ENCODE peak calls at places on chromosomes 3 and 15, in seven cellular contexts. One of them, this sample, is unnamed.

GRCh38 chr3:28317438-28318022 is 31.0 kb upstream of the ZCWPW2 start:
- DNase-seq in GM12878: no peak
- DNase-seq in HCT116: peak; percentile 28
- DNase-seq in WTC11: no peak
- DNase-seq in H1: no peak
- DNase-seq in HepG2: peak; percentile 57
- DNase-seq in K562: peak; percentile 48
- DNase-seq in this sample: peak; percentile 60

GRCh38 chr3:124201786-124202185 is 209.9 kb upstream of the ROPN1 start:
- DNase-seq in GM12878: no peak
- DNase-seq in HCT116: no peak
- DNase-seq in WTC11: no peak
- DNase-seq in H1: no peak
- DNase-seq in HepG2: no peak
- DNase-seq in K562: no peak
- DNase-seq in this sample: no peak

GRCh38 chr15:89430530-89431341 is 65.6 kb downstream of the RHCG start:
- DNase-seq in GM12878: peak; percentile 31
- DNase-seq in HCT116: peak; percentile 57
- DNase-seq in WTC11: peak; percentile 96
- DNase-seq in H1: no peak
- DNase-seq in HepG2: peak; percentile 49
- DNase-seq in K562: peak; percentile 92
- DNase-seq in this sample: peak; percentile 96

GRCh38 chr15:75348034-75348562 is 1.3 kb downstream of the NEIL1 start:
- DNase-seq in GM12878: no peak
- DNase-seq in HCT116: no peak
- DNase-seq in WTC11: no peak
- DNase-seq in H1: no peak
- DNase-seq in HepG2: no peak
- DNase-seq in K562: peak; percentile 69
- DNase-seq in this sample: peak; percentile 37

GRCh38 chr15:53072077-53072476 is 281.9 kb upstream of the ONECUT1 start:
- DNase-seq in GM12878: no peak
- DNase-seq in HCT116: peak; percentile 18
- DNase-seq in WTC11: peak; percentile 86
- DNase-seq in H1: peak; percentile 77
- DNase-seq in HepG2: peak; percentile 35
- DNase-seq in K562: no peak
- DNase-seq in this sample: peak; percentile 28

GRCh38 chr15:95590533-95591044 is 739.9 kb upstream of the NR2F2 start:
- DNase-seq in GM12878: no peak
- DNase-seq in HCT116: no peak
- DNase-seq in WTC11: no peak
- DNase-seq in H1: no peak
- DNase-seq in HepG2: no peak
- DNase-seq in K562: no peak
- DNase-seq in this sample: no peak

GRCh38 chr3:30539772-30540171 is 66.6 kb upstream of the TGFBR2 start:
- DNase-seq in GM12878: no peak
- DNase-seq in HCT116: no peak
- DNase-seq in WTC11: no peak
- DNase-seq in H1: no peak
- DNase-seq in HepG2: no peak
- DNase-seq in K562: no peak
- DNase-seq in this sample: no peak

GRCh38 chr3:76668653-76669052 is 371.2 kb upstream of the ROBO2 start:
- DNase-seq in GM12878: no peak
- DNase-seq in HCT116: no peak
- DNase-seq in WTC11: no peak
- DNase-seq in H1: no peak
- DNase-seq in HepG2: no peak
- DNase-seq in K562: no peak
- DNase-seq in this sample: no peak

GRCh38 chr15:88613074-88613944 is 7.8 kb upstream of the AEN start:
- DNase-seq in GM12878: no peak
- DNase-seq in HCT116: no peak
- DNase-seq in WTC11: peak; percentile 77
- DNase-seq in H1: peak; percentile 70
- DNase-seq in HepG2: no peak
- DNase-seq in K562: no peak
- DNase-seq in this sample: no peak

GRCh38 chr3:102530443-102531195 is 95.8 kb downstream of the ZPLD1 start:
- DNase-seq in GM12878: no peak
- DNase-seq in HCT116: no peak
- DNase-seq in WTC11: no peak
- DNase-seq in H1: no peak
- DNase-seq in HepG2: no peak
- DNase-seq in K562: no peak
- DNase-seq in this sample: no peak

GRCh38 chr15:75561888-75562287 is 17.2 kb downstream of the PTPN9 start:
- DNase-seq in GM12878: no peak
- DNase-seq in HCT116: no peak
- DNase-seq in WTC11: no peak
- DNase-seq in H1: no peak
- DNase-seq in HepG2: no peak
- DNase-seq in K562: no peak
- DNase-seq in this sample: no peak

GRCh38 chr3:26621891-26622633 is 510 bp upstream of the LRRC3B start:
- DNase-seq in GM12878: no peak
- DNase-seq in HCT116: no peak
- DNase-seq in WTC11: no peak
- DNase-seq in H1: no peak
- DNase-seq in HepG2: no peak
- DNase-seq in K562: no peak
- DNase-seq in this sample: no peak

GRCh38 chr3:39150803-39151631 is 2.4 kb downstream of the CSRNP1 start:
- DNase-seq in GM12878: no peak
- DNase-seq in HCT116: no peak
- DNase-seq in WTC11: peak; percentile 71
- DNase-seq in H1: no peak
- DNase-seq in HepG2: peak; percentile 33
- DNase-seq in K562: peak; percentile 62
- DNase-seq in this sample: no peak

GRCh38 chr3:1179116-1179515 is 86.3 kb downstream of the CNTN6 start:
- DNase-seq in GM12878: no peak
- DNase-seq in HCT116: no peak
- DNase-seq in WTC11: no peak
- DNase-seq in H1: no peak
- DNase-seq in HepG2: no peak
- DNase-seq in K562: no peak
- DNase-seq in this sample: no peak

DNA sequence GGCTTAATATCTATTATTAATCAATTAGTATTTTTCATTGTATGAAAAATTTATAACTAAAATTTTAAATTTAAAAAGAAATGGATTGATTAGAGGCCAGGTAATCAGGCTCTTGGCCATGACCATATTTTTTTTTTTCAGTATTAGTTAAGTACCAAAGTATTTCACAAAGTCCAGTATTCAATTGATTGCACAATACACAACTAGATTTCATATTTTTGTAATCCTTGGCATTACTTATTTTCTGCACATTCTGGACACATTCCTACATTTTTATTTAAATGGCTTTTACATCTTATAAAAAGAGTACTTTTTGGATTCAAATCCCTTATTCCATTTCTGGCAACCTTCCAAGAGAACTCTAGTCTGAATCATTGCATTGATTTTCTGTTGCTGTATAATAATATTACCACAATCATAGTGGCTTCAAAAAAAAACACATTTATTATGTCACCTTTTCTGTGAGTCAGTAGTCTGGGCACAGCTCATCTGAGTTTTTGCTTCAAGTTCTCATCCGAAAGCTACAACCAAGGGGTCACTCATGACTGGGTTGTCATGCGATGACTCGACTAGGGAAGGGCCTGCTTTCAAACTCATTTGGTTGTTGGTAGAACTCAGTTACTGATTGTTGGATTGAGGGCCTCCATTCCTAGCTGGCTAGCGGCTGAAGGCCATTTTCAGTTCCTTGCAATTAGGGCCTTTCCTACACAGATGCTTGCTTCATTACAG is 90.7 kb downstream of the CNTN6 start:
- DNase-seq in GM12878: no peak
- DNase-seq in HCT116: no peak
- DNase-seq in WTC11: no peak
- DNase-seq in H1: no peak
- DNase-seq in HepG2: no peak
- DNase-seq in K562: no peak
- DNase-seq in this sample: no peak
- TF ChIP-seq SP1 in GM12878: no peak
- TF ChIP-seq SP1 in HCT116: no peak
- TF ChIP-seq SP1 in WTC11: no peak
- TF ChIP-seq SP1 in H1: no peak
- TF ChIP-seq SP1 in HepG2: no peak
- TF ChIP-seq SP1 in K562: no peak
- TF ChIP-seq SP1 in this sample: no peak

GRCh38 chr15:69158201-69158842 is 2.1 kb upstream of the GLCE start:
- DNase-seq in GM12878: no peak
- DNase-seq in HCT116: no peak
- DNase-seq in WTC11: no peak
- DNase-seq in H1: no peak
- DNase-seq in HepG2: no peak
- DNase-seq in K562: no peak
- DNase-seq in this sample: no peak
- TF ChIP-seq SP1 in GM12878: no peak
- TF ChIP-seq SP1 in HCT116: no peak
- TF ChIP-seq SP1 in WTC11: no peak
- TF ChIP-seq SP1 in H1: no peak
- TF ChIP-seq SP1 in HepG2: no peak
- TF ChIP-seq SP1 in K562: no peak
- TF ChIP-seq SP1 in this sample: no peak

GRCh38 chr3:54951405-54951804 is 23.5 kb upstream of the LRTM1 start:
- DNase-seq in GM12878: no peak
- DNase-seq in HCT116: no peak
- DNase-seq in WTC11: peak; percentile 73
- DNase-seq in H1: peak; percentile 49
- DNase-seq in HepG2: peak; percentile 3
- DNase-seq in K562: peak; percentile 5
- DNase-seq in this sample: peak; percentile 70
- TF ChIP-seq SP1 in GM12878: no peak
- TF ChIP-seq SP1 in HCT116: no peak
- TF ChIP-seq SP1 in WTC11: no peak
- TF ChIP-seq SP1 in H1: no peak
- TF ChIP-seq SP1 in HepG2: no peak
- TF ChIP-seq SP1 in K562: no peak
- TF ChIP-seq SP1 in this sample: no peak

GRCh38 chr15:81950841-81951414 is 94.9 kb downstream of the MEX3B start:
- DNase-seq in GM12878: no peak
- DNase-seq in HCT116: no peak
- DNase-seq in WTC11: no peak
- DNase-seq in H1: no peak
- DNase-seq in HepG2: no peak
- DNase-seq in K562: peak; percentile 24
- DNase-seq in this sample: peak; percentile 44

GRCh38 chr15:81954158-81954783 is 91.5 kb downstream of the MEX3B start:
- DNase-seq in GM12878: no peak
- DNase-seq in HCT116: no peak
- DNase-seq in WTC11: no peak
- DNase-seq in H1: no peak
- DNase-seq in HepG2: no peak
- DNase-seq in K562: no peak
- DNase-seq in this sample: no peak

GRCh38 chr15:81948142-81948709 is 97.6 kb downstream of the MEX3B start:
- DNase-seq in GM12878: no peak
- DNase-seq in HCT116: no peak
- DNase-seq in WTC11: no peak
- DNase-seq in H1: no peak
- DNase-seq in HepG2: no peak
- DNase-seq in K562: peak; percentile 30
- DNase-seq in this sample: no peak

GRCh38 chr15:81945014-81945615 is 100.7 kb downstream of the MEX3B start:
- DNase-seq in GM12878: no peak
- DNase-seq in HCT116: no peak
- DNase-seq in WTC11: no peak
- DNase-seq in H1: no peak
- DNase-seq in HepG2: no peak
- DNase-seq in K562: peak; percentile 77
- DNase-seq in this sample: no peak

DNA sequence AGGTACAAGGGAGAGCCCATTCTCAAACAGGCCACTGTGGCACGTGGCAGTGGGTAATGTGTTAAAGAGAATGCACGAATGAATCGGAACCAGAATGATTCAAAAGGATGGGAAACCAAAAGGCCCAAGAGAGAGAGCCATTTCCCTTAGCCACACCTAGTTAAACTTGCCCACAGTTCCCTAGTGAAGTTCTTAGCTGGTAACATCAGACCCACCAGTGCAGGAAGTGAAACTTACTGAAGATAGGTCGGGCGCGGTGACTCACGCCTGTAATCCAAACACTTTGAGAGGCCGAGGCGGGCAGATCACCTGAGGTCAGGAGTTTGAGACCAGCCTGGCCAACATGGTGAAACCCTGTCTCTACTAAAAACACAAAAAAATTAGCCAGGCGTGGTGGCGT is 97.1 kb downstream of the MEX3B start:
- DNase-seq in GM12878: peak; percentile 20
- DNase-seq in HCT116: no peak
- DNase-seq in WTC11: no peak
- DNase-seq in H1: no peak
- DNase-seq in HepG2: no peak
- DNase-seq in K562: no peak
- DNase-seq in this sample: no peak
- TF ChIP-seq SP1 in GM12878: no peak
- TF ChIP-seq SP1 in HCT116: no peak
- TF ChIP-seq SP1 in WTC11: no peak
- TF ChIP-seq SP1 in H1: no peak
- TF ChIP-seq SP1 in HepG2: no peak
- TF ChIP-seq SP1 in K562: no peak
- TF ChIP-seq SP1 in this sample: no peak

GRCh38 chr3:37097776-37098175 is 76.6 kb downstream of the LRRFIP2 start:
- DNase-seq in GM12878: no peak
- DNase-seq in HCT116: no peak
- DNase-seq in WTC11: no peak
- DNase-seq in H1: no peak
- DNase-seq in HepG2: no peak
- DNase-seq in K562: no peak
- DNase-seq in this sample: no peak

GRCh38 chr3:37098884-37099283 is 75.5 kb downstream of the LRRFIP2 start:
- DNase-seq in GM12878: no peak
- DNase-seq in HCT116: no peak
- DNase-seq in WTC11: no peak
- DNase-seq in H1: no peak
- DNase-seq in HepG2: no peak
- DNase-seq in K562: no peak
- DNase-seq in this sample: no peak

GRCh38 chr3:37096292-37096691 is 78.1 kb downstream of the LRRFIP2 start:
- DNase-seq in GM12878: no peak
- DNase-seq in HCT116: no peak
- DNase-seq in WTC11: no peak
- DNase-seq in H1: no peak
- DNase-seq in HepG2: peak; percentile 73
- DNase-seq in K562: no peak
- DNase-seq in this sample: no peak

GRCh38 chr3:37099469-37099868 is 74.9 kb downstream of the LRRFIP2 start:
- DNase-seq in GM12878: no peak
- DNase-seq in HCT116: no peak
- DNase-seq in WTC11: no peak
- DNase-seq in H1: no peak
- DNase-seq in HepG2: no peak
- DNase-seq in K562: no peak
- DNase-seq in this sample: no peak

GRCh38 chr3:37096972-37097371 is 77.4 kb downstream of the LRRFIP2 start:
- DNase-seq in GM12878: no peak
- DNase-seq in HCT116: no peak
- DNase-seq in WTC11: no peak
- DNase-seq in H1: no peak
- DNase-seq in HepG2: no peak
- DNase-seq in K562: no peak
- DNase-seq in this sample: no peak
- TF ChIP-seq SP1 in GM12878: no peak
- TF ChIP-seq SP1 in HCT116: no peak
- TF ChIP-seq SP1 in WTC11: no peak
- TF ChIP-seq SP1 in H1: no peak
- TF ChIP-seq SP1 in HepG2: no peak
- TF ChIP-seq SP1 in K562: no peak
- TF ChIP-seq SP1 in this sample: no peak

This sample was measured in HEK293T.